ENCODE peak calls at places on chromosomes 1 and 21, in five cellular contexts. V is kidney glomerular epithelial cell; L is PC-3; I is stimulated activated CD8-positive, alpha-beta memory T cell treated with anti-CD3 and anti-CD28 coated beads, Interleukin-2, amount 100 ng/mL, for 48 hours; R is hypothalamus. O is an unnamed sample.

GRCh38 chr1:153921803-153922075 is 1.0 kb downstream of the GATAD2B start:
- DNase-seq in R (no peak), I (no peak), V (no peak), L (peak), O (no peak)

GRCh38 chr1:94698341-94698740 is 121.8 kb upstream of the SLC44A3 start:
- DNase-seq in R (no peak), V (peak), L (no peak), I (no peak), O (no peak)

GRCh38 chr1:8349961-8350360 is 32.0 kb downstream of the SLC45A1 start:
- DNase-seq in R (no peak), V (no peak), L (no peak), I (no peak), O (no peak)

GRCh38 chr1:234962340-234962989 is 166.2 kb downstream of the TOMM20 start:
- DNase-seq in L (peak), I (no peak), V (peak), R (no peak), O (no peak)

GRCh38 chr1:174445817-174446216 is 1.9 kb upstream of the GPR52 start:
- DNase-seq in R (no peak), L (no peak), I (no peak), V (no peak), O (no peak)

GRCh38 chr1:15028117-15028516 is 125.4 kb upstream of the TMEM51 start:
- DNase-seq in L (peak), R (peak), V (peak), I (no peak), O (no peak)

GRCh38 chr1:238252033-238252802 is 361.5 kb upstream of the ZP4 start:
- DNase-seq in V (peak), R (peak), I (peak), L (peak), O (no peak)

GRCh38 chr1:43452789-43453441 is 816 bp downstream of the HYI start:
- DNase-seq in R (no peak), V (peak), I (no peak), L (peak), O (no peak)

GRCh38 chr1:14939527-14940284 is 213.8 kb upstream of the TMEM51 start:
- DNase-seq in I (no peak), L (peak), V (peak), R (no peak), O (no peak)

GRCh38 chr1:150808851-150809250 is 791 bp upstream of the CTSK start:
- DNase-seq in V (no peak), I (no peak), L (no peak), R (no peak), O (no peak)

GRCh38 chr1:201625711-201626300 is 86.9 kb downstream of the NAV1 start:
- DNase-seq in L (no peak), R (no peak), I (no peak), V (no peak), O (no peak)

GRCh38 chr1:29379438-29380073 is 143.2 kb downstream of the PTPRU start:
- DNase-seq in V (peak), I (no peak), R (no peak), L (peak), O (no peak)

GRCh38 chr1:206559661-206559995 is 52.3 kb downstream of the RASSF5 start:
- DNase-seq in L (no peak), V (no peak), I (no peak), R (no peak), O (no peak)

GRCh38 chr1:205294914-205295310 is 26.6 kb downstream of the NUAK2 start:
- DNase-seq in V (no peak), I (no peak), L (peak), R (no peak), O (no peak)

GRCh38 chr1:115057661-115058249 is 28.1 kb downstream of the TSHB start:
- DNase-seq in I (no peak), R (no peak), V (no peak), L (peak), O (no peak)

GRCh38 chr1:183806650-183807049 is 1.7 kb downstream of the RGL1 start:
- DNase-seq in R (no peak), L (no peak), V (no peak), I (no peak), O (no peak)

GRCh38 chr1:227774721-227775665 is 39.8 kb downstream of the SNAP47 start:
- DNase-seq in V (no peak), R (no peak), I (no peak), L (no peak), O (no peak)

GRCh38 chr1:109796484-109797305 is 33.0 kb upstream of the EPS8L3 start:
- DNase-seq in V (no peak), L (no peak), I (no peak), R (no peak), O (no peak)

GRCh38 chr1:42209516-42210370 is 45.2 kb upstream of the GUCA2A start:
- DNase-seq in V (no peak), I (no peak), R (no peak), L (peak), O (no peak)

GRCh38 chr1:83942914-83943313 is 56.0 kb downstream of the TTLL7 start:
- DNase-seq in R (no peak), V (no peak), I (no peak), L (peak), O (no peak)

GRCh38 chr1:67041836-67042503 is 12.0 kb downstream of the SLC35D1 start:
- DNase-seq in V (no peak), L (no peak), R (no peak), I (no peak), O (no peak)

GRCh38 chr1:27726173-27726793 is 522 bp downstream of the FAM76A start:
- DNase-seq in I (peak), L (peak), R (peak), V (no peak), O (peak)

GRCh38 chr1:225415307-225415706 is 12.5 kb downstream of the LBR start:
- DNase-seq in V (no peak), I (no peak), R (no peak), L (no peak), O (no peak)

GRCh38 chr1:230067871-230068814 is 1.1 kb downstream of the GALNT2 start:
- DNase-seq in L (peak), R (peak), V (peak), I (no peak), O (peak)

GRCh38 chr1:192968323-192968722 is 90.8 kb downstream of the UCHL5 start:
- DNase-seq in V (no peak), R (no peak), I (no peak), L (no peak), O (no peak)

GRCh38 chr21:44996983-44997936 is 57.4 kb downstream of the SLX9 start:
- DNase-seq in R (no peak), I (no peak), V (no peak), L (no peak), O (no peak)

GRCh38 chr1:178450871-178451270 is 45.9 kb downstream of the CLEC20A start:
- DNase-seq in L (no peak), R (no peak), V (no peak), I (no peak), O (no peak)

GRCh38 chr1:165858928-165859845 is 31.8 kb downstream of the UCK2 start:
- DNase-seq in I (no peak), R (no peak), V (no peak), L (no peak), O (no peak)

GRCh38 chr1:169329383-169329782 is 38.2 kb downstream of the NME7 start:
- DNase-seq in V (no peak), I (no peak), L (no peak), R (no peak), O (no peak)

GRCh38 chr1:207070811-207071210 is 17.7 kb downstream of the PFKFB2 start:
- DNase-seq in I (no peak), V (no peak), L (no peak), R (no peak), O (no peak)